ENCODE peak calls at places on chromosomes 6 and 20, in ten cellular contexts. One of them, this sample, is unnamed. For H3K4me1, the result is how much of the 10 kb centered on the place peaks cover.

GRCh38 chr6:116531675-116532570 is 13.6 kb downstream of the TRAPPC3L start:
- DNase-seq in cardiac muscle cell: peak
- DNase-seq in tibial nerve: peak
- DNase-seq in osteoblast: peak
- DNase-seq in mucosa of descending colon: peak
- DNase-seq in effector memory CD4-positive, alpha-beta T cell: peak
- DNase-seq in mesendoderm: peak
- DNase-seq in A549: peak
- DNase-seq in gastrocnemius medialis: peak
- DNase-seq in OCI-LY7: peak
- DNase-seq in this sample: peak

GRCh38 chr6:170036916-170037315 is 254.0 kb downstream of the DLL1 start:
- DNase-seq in mesendoderm: no peak
- DNase-seq in gastrocnemius medialis: no peak
- DNase-seq in tibial nerve: no peak
- DNase-seq in A549: no peak
- DNase-seq in osteoblast: peak
- DNase-seq in mucosa of descending colon: no peak
- DNase-seq in effector memory CD4-positive, alpha-beta T cell: no peak
- DNase-seq in OCI-LY7: no peak
- DNase-seq in cardiac muscle cell: no peak
- DNase-seq in this sample: no peak

GRCh38 chr20:35146299-35146921 is 726 bp downstream of the EDEM2 start:
- DNase-seq in A549: peak
- DNase-seq in effector memory CD4-positive, alpha-beta T cell: no peak
- DNase-seq in OCI-LY7: peak
- DNase-seq in osteoblast: peak
- DNase-seq in gastrocnemius medialis: no peak
- DNase-seq in mesendoderm: peak
- DNase-seq in mucosa of descending colon: peak
- DNase-seq in cardiac muscle cell: peak
- DNase-seq in tibial nerve: no peak
- DNase-seq in this sample: peak

GRCh38 chr6:34924831-34925613 is 36.0 kb downstream of the ANKS1A start:
- DNase-seq in gastrocnemius medialis: no peak
- DNase-seq in osteoblast: no peak
- DNase-seq in OCI-LY7: no peak
- DNase-seq in A549: no peak
- DNase-seq in effector memory CD4-positive, alpha-beta T cell: no peak
- DNase-seq in cardiac muscle cell: no peak
- DNase-seq in mesendoderm: no peak
- DNase-seq in mucosa of descending colon: no peak
- DNase-seq in tibial nerve: no peak
- DNase-seq in this sample: no peak

GRCh38 chr6:51570168-51570921 is 517.1 kb downstream of the PKHD1 start:
- DNase-seq in OCI-LY7: no peak
- DNase-seq in A549: no peak
- DNase-seq in mesendoderm: no peak
- DNase-seq in tibial nerve: no peak
- DNase-seq in osteoblast: no peak
- DNase-seq in mucosa of descending colon: no peak
- DNase-seq in cardiac muscle cell: no peak
- DNase-seq in gastrocnemius medialis: no peak
- DNase-seq in effector memory CD4-positive, alpha-beta T cell: no peak
- DNase-seq in this sample: no peak

GRCh38 chr6:73649783-73650182 is 4.0 kb downstream of the SLC17A5 start:
- DNase-seq in effector memory CD4-positive, alpha-beta T cell: no peak
- DNase-seq in osteoblast: no peak
- DNase-seq in A549: no peak
- DNase-seq in mucosa of descending colon: no peak
- DNase-seq in mesendoderm: no peak
- DNase-seq in tibial nerve: no peak
- DNase-seq in OCI-LY7: no peak
- DNase-seq in cardiac muscle cell: no peak
- DNase-seq in gastrocnemius medialis: no peak
- DNase-seq in this sample: no peak

GRCh38 chr20:39961667-39962066 is 727.4 kb downstream of the MAFB start:
- DNase-seq in tibial nerve: no peak
- DNase-seq in mucosa of descending colon: no peak
- DNase-seq in effector memory CD4-positive, alpha-beta T cell: no peak
- DNase-seq in osteoblast: no peak
- DNase-seq in mesendoderm: no peak
- DNase-seq in OCI-LY7: no peak
- DNase-seq in gastrocnemius medialis: no peak
- DNase-seq in A549: no peak
- DNase-seq in cardiac muscle cell: no peak
- DNase-seq in this sample: no peak

GRCh38 chr6:29141606-29142005 is 29.1 kb upstream of the OR2J2 start:
- DNase-seq in A549: no peak
- DNase-seq in osteoblast: no peak
- DNase-seq in gastrocnemius medialis: no peak
- DNase-seq in tibial nerve: no peak
- DNase-seq in OCI-LY7: no peak
- DNase-seq in mesendoderm: no peak
- DNase-seq in mucosa of descending colon: no peak
- DNase-seq in cardiac muscle cell: no peak
- DNase-seq in effector memory CD4-positive, alpha-beta T cell: no peak
- DNase-seq in this sample: no peak

GRCh38 chr6:133778414-133778813 is 110.5 kb upstream of the TCF21 start:
- DNase-seq in cardiac muscle cell: no peak
- DNase-seq in osteoblast: no peak
- DNase-seq in OCI-LY7: no peak
- DNase-seq in effector memory CD4-positive, alpha-beta T cell: no peak
- DNase-seq in tibial nerve: no peak
- DNase-seq in mucosa of descending colon: no peak
- DNase-seq in mesendoderm: no peak
- DNase-seq in gastrocnemius medialis: no peak
- DNase-seq in A549: no peak
- DNase-seq in this sample: no peak

GRCh38 chr6:24125980-24126379 is at the start of gene NRSN1:
- DNase-seq in mucosa of descending colon: peak
- DNase-seq in mesendoderm: peak
- DNase-seq in gastrocnemius medialis: no peak
- DNase-seq in effector memory CD4-positive, alpha-beta T cell: no peak
- DNase-seq in osteoblast: peak
- DNase-seq in tibial nerve: no peak
- DNase-seq in A549: no peak
- DNase-seq in OCI-LY7: no peak
- DNase-seq in cardiac muscle cell: peak
- DNase-seq in this sample: peak

GRCh38 chr6:148166339-148166949 is 176.2 kb upstream of the SASH1 start:
- DNase-seq in A549: peak
- DNase-seq in mucosa of descending colon: peak
- DNase-seq in tibial nerve: no peak
- DNase-seq in osteoblast: no peak
- DNase-seq in mesendoderm: peak
- DNase-seq in gastrocnemius medialis: no peak
- DNase-seq in effector memory CD4-positive, alpha-beta T cell: no peak
- DNase-seq in OCI-LY7: peak
- DNase-seq in cardiac muscle cell: peak
- DNase-seq in this sample: no peak

GRCh38 chr6:111590209-111590955 is 15.3 kb downstream of the TRAF3IP2 start:
- DNase-seq in cardiac muscle cell: no peak
- DNase-seq in OCI-LY7: no peak
- DNase-seq in tibial nerve: no peak
- DNase-seq in gastrocnemius medialis: no peak
- DNase-seq in A549: no peak
- DNase-seq in mesendoderm: no peak
- DNase-seq in osteoblast: no peak
- DNase-seq in mucosa of descending colon: no peak
- DNase-seq in effector memory CD4-positive, alpha-beta T cell: no peak
- DNase-seq in this sample: no peak
- H3K4me1 ChIP-seq in cardiac muscle cell: under half
- H3K4me1 ChIP-seq in OCI-LY7: under half
- H3K4me1 ChIP-seq in tibial nerve: under half
- H3K4me1 ChIP-seq in gastrocnemius medialis: half or more
- H3K4me1 ChIP-seq in A549: half or more
- H3K4me1 ChIP-seq in mesendoderm: under half
- H3K4me1 ChIP-seq in osteoblast: half or more
- H3K4me1 ChIP-seq in mucosa of descending colon: under half
- H3K4me1 ChIP-seq in effector memory CD4-positive, alpha-beta T cell: under half
- H3K4me1 ChIP-seq in this sample: under half

DNA sequence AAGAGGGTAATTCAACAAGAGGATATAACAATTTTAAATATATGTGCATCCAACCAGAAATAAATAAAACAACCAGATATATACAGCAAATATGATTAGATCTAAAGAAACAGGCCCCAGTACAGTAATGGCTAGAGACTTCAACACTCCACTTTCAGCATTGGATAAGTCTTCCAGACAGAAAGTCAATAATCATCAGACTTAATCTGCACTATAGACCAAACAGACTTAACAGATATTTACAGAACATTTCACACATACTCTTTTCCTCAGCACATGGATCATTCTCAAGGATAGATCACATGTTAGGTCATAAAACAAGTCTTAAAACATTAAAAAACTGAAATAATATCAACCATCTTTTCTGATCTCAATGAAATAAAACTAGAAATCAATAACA is 62.7 kb upstream of the MTRF1L start:
- DNase-seq in cardiac muscle cell: no peak
- DNase-seq in osteoblast: no peak
- DNase-seq in mucosa of descending colon: no peak
- DNase-seq in tibial nerve: no peak
- DNase-seq in mesendoderm: no peak
- DNase-seq in OCI-LY7: no peak
- DNase-seq in A549: no peak
- DNase-seq in gastrocnemius medialis: no peak
- DNase-seq in effector memory CD4-positive, alpha-beta T cell: no peak
- DNase-seq in this sample: no peak
- H3K4me1 ChIP-seq in cardiac muscle cell: under half
- H3K4me1 ChIP-seq in osteoblast: under half
- H3K4me1 ChIP-seq in mucosa of descending colon: under half
- H3K4me1 ChIP-seq in tibial nerve: under half
- H3K4me1 ChIP-seq in mesendoderm: under half
- H3K4me1 ChIP-seq in OCI-LY7: under half
- H3K4me1 ChIP-seq in A549: under half
- H3K4me1 ChIP-seq in gastrocnemius medialis: under half
- H3K4me1 ChIP-seq in effector memory CD4-positive, alpha-beta T cell: under half
- H3K4me1 ChIP-seq in this sample: under half

GRCh38 chr6:15460110-15460727 is 202.6 kb downstream of the DTNBP1 start:
- DNase-seq in OCI-LY7: no peak
- DNase-seq in cardiac muscle cell: no peak
- DNase-seq in effector memory CD4-positive, alpha-beta T cell: no peak
- DNase-seq in mucosa of descending colon: no peak
- DNase-seq in A549: no peak
- DNase-seq in osteoblast: no peak
- DNase-seq in mesendoderm: no peak
- DNase-seq in tibial nerve: no peak
- DNase-seq in gastrocnemius medialis: no peak
- DNase-seq in this sample: no peak

GRCh38 chr6:15464211-15464725 is 198.6 kb downstream of the DTNBP1 start:
- DNase-seq in gastrocnemius medialis: no peak
- DNase-seq in tibial nerve: no peak
- DNase-seq in mesendoderm: peak
- DNase-seq in osteoblast: no peak
- DNase-seq in cardiac muscle cell: peak
- DNase-seq in effector memory CD4-positive, alpha-beta T cell: peak
- DNase-seq in mucosa of descending colon: peak
- DNase-seq in A549: peak
- DNase-seq in OCI-LY7: peak
- DNase-seq in this sample: no peak

GRCh38 chr6:15461127-15461944 is 201.5 kb downstream of the DTNBP1 start:
- DNase-seq in mucosa of descending colon: no peak
- DNase-seq in OCI-LY7: no peak
- DNase-seq in gastrocnemius medialis: no peak
- DNase-seq in osteoblast: no peak
- DNase-seq in mesendoderm: peak
- DNase-seq in cardiac muscle cell: no peak
- DNase-seq in A549: no peak
- DNase-seq in effector memory CD4-positive, alpha-beta T cell: no peak
- DNase-seq in tibial nerve: no peak
- DNase-seq in this sample: no peak

GRCh38 chr6:15462717-15463525 is 199.9 kb downstream of the DTNBP1 start:
- DNase-seq in A549: no peak
- DNase-seq in mesendoderm: no peak
- DNase-seq in effector memory CD4-positive, alpha-beta T cell: no peak
- DNase-seq in gastrocnemius medialis: no peak
- DNase-seq in mucosa of descending colon: no peak
- DNase-seq in OCI-LY7: no peak
- DNase-seq in cardiac muscle cell: no peak
- DNase-seq in osteoblast: no peak
- DNase-seq in tibial nerve: no peak
- DNase-seq in this sample: no peak

GRCh38 chr6:15465212-15465611 is 197.6 kb downstream of the DTNBP1 start:
- DNase-seq in A549: no peak
- DNase-seq in gastrocnemius medialis: no peak
- DNase-seq in tibial nerve: no peak
- DNase-seq in cardiac muscle cell: no peak
- DNase-seq in mesendoderm: no peak
- DNase-seq in effector memory CD4-positive, alpha-beta T cell: no peak
- DNase-seq in OCI-LY7: no peak
- DNase-seq in osteoblast: no peak
- DNase-seq in mucosa of descending colon: no peak
- DNase-seq in this sample: no peak
- H3K4me1 ChIP-seq in A549: under half
- H3K4me1 ChIP-seq in gastrocnemius medialis: under half
- H3K4me1 ChIP-seq in tibial nerve: under half
- H3K4me1 ChIP-seq in cardiac muscle cell: under half
- H3K4me1 ChIP-seq in mesendoderm: under half
- H3K4me1 ChIP-seq in effector memory CD4-positive, alpha-beta T cell: under half
- H3K4me1 ChIP-seq in OCI-LY7: under half
- H3K4me1 ChIP-seq in osteoblast: under half
- H3K4me1 ChIP-seq in mucosa of descending colon: under half
- H3K4me1 ChIP-seq in this sample: under half

GRCh38 chr6:113018351-113019151 is 671.4 kb downstream of the RFPL4B start:
- DNase-seq in osteoblast: no peak
- DNase-seq in effector memory CD4-positive, alpha-beta T cell: no peak
- DNase-seq in OCI-LY7: no peak
- DNase-seq in mesendoderm: no peak
- DNase-seq in gastrocnemius medialis: no peak
- DNase-seq in A549: no peak
- DNase-seq in tibial nerve: no peak
- DNase-seq in cardiac muscle cell: no peak
- DNase-seq in mucosa of descending colon: peak
- DNase-seq in this sample: peak

GRCh38 chr6:113019176-113019575 is 672.0 kb downstream of the RFPL4B start:
- DNase-seq in cardiac muscle cell: no peak
- DNase-seq in mucosa of descending colon: no peak
- DNase-seq in tibial nerve: no peak
- DNase-seq in A549: no peak
- DNase-seq in mesendoderm: no peak
- DNase-seq in effector memory CD4-positive, alpha-beta T cell: no peak
- DNase-seq in OCI-LY7: no peak
- DNase-seq in osteoblast: no peak
- DNase-seq in gastrocnemius medialis: no peak
- DNase-seq in this sample: no peak

GRCh38 chr6:113011803-113012202 is 664.7 kb downstream of the RFPL4B start:
- DNase-seq in gastrocnemius medialis: no peak
- DNase-seq in effector memory CD4-positive, alpha-beta T cell: no peak
- DNase-seq in mucosa of descending colon: no peak
- DNase-seq in mesendoderm: no peak
- DNase-seq in osteoblast: no peak
- DNase-seq in OCI-LY7: no peak
- DNase-seq in A549: no peak
- DNase-seq in tibial nerve: no peak
- DNase-seq in cardiac muscle cell: no peak
- DNase-seq in this sample: no peak

GRCh38 chr6:113015249-113015648 is 668.1 kb downstream of the RFPL4B start:
- DNase-seq in gastrocnemius medialis: no peak
- DNase-seq in mesendoderm: no peak
- DNase-seq in mucosa of descending colon: no peak
- DNase-seq in effector memory CD4-positive, alpha-beta T cell: no peak
- DNase-seq in osteoblast: peak
- DNase-seq in tibial nerve: no peak
- DNase-seq in A549: no peak
- DNase-seq in cardiac muscle cell: no peak
- DNase-seq in OCI-LY7: no peak
- DNase-seq in this sample: no peak

GRCh38 chr6:113017316-113017715 is 670.2 kb downstream of the RFPL4B start:
- DNase-seq in A549: no peak
- DNase-seq in mucosa of descending colon: no peak
- DNase-seq in osteoblast: no peak
- DNase-seq in OCI-LY7: no peak
- DNase-seq in effector memory CD4-positive, alpha-beta T cell: no peak
- DNase-seq in gastrocnemius medialis: no peak
- DNase-seq in tibial nerve: no peak
- DNase-seq in cardiac muscle cell: no peak
- DNase-seq in mesendoderm: no peak
- DNase-seq in this sample: no peak
- H3K4me1 ChIP-seq in A549: under half
- H3K4me1 ChIP-seq in mucosa of descending colon: under half
- H3K4me1 ChIP-seq in osteoblast: under half
- H3K4me1 ChIP-seq in OCI-LY7: under half
- H3K4me1 ChIP-seq in effector memory CD4-positive, alpha-beta T cell: under half
- H3K4me1 ChIP-seq in gastrocnemius medialis: under half
- H3K4me1 ChIP-seq in tibial nerve: under half
- H3K4me1 ChIP-seq in cardiac muscle cell: under half
- H3K4me1 ChIP-seq in mesendoderm: under half
- H3K4me1 ChIP-seq in this sample: under half